ENCODE peak calls at places on chromosomes 2 and 18, in four cellular contexts. O is fibroblast of lung, Q is COR-L47, P is hypothalamus. B is an unnamed sample.
A peak's percentile ranks its signal among the peaks of the same experiment; 100 is the strongest.

GRCh38 chr18:79552696-79553095 is 126.9 kb upstream of the CTDP1 start:
- DNase-seq in Q (no peak), O (no peak), P (no peak), B (no peak)

GRCh38 chr2:197869501-197870111 is 65.2 kb downstream of the PLCL1 start:
- DNase-seq in P (no peak), O (peak; percentile 33), Q (no peak), B (no peak)

GRCh38 chr2:16107246-16107645 is 166.9 kb downstream of the MYCN start:
- DNase-seq in Q (no peak), P (no peak), O (no peak), B (no peak)

GRCh38 chr18:62085766-62086165 is 101.1 kb downstream of the PIGN start:
- DNase-seq in P (no peak), Q (no peak), O (no peak), B (no peak)

GRCh38 chr18:37710731-37711130 is 145.1 kb upstream of the CELF4 start:
- DNase-seq in P (no peak), Q (peak; percentile 80), O (no peak), B (no peak)

GRCh38 chr18:45384137-45384998 is 230.9 kb upstream of the SLC14A2 start:
- DNase-seq in P (no peak), O (peak; percentile 53), Q (peak; percentile 82), B (peak; percentile 59)

GRCh38 chr2:224369028-224369632 is 32.8 kb downstream of the FAM124B start:
- DNase-seq in O (peak; percentile 65), P (no peak), Q (peak; percentile 50), B (no peak)

GRCh38 chr2:159012142-159012541 is 43.7 kb downstream of the TANC1 start:
- DNase-seq in O (no peak), P (no peak), Q (no peak), B (no peak)

GRCh38 chr2:33372940-33373553 is 103.4 kb upstream of the RASGRP3 start:
- DNase-seq in O (no peak), P (no peak), Q (peak; percentile 15), B (peak; percentile 14)

GRCh38 chr2:234565201-234565600 is 68.3 kb upstream of the ARL4C start:
- DNase-seq in O (no peak), Q (no peak), P (no peak), B (no peak)

GRCh38 chr2:54084600-54084999 is 30.8 kb upstream of the ACYP2 start:
- DNase-seq in O (peak; percentile 39), P (no peak), Q (no peak), B (no peak)

GRCh38 chr18:3345885-3346284 is 84.0 kb downstream of the MYL12B start:
- DNase-seq in O (peak; percentile 53), P (no peak), Q (no peak), B (no peak)

GRCh38 chr18:35050004-35050623 is 8.9 kb downstream of the MAPRE2 start:
- DNase-seq in Q (no peak), O (peak; percentile 42), P (no peak), B (no peak)

B was measured in stimulated activated naive CD8-positive, alpha-beta T cell treated with anti-CD3 and anti-CD28 coated beads, Interleukin-15, Interleukin-2, amounts not matched to agents 100 U/mL and 50 U/mL, for 24 hours.